ENCODE peak calls at places on chromosomes 1 and 21, in ten cellular contexts. One of them, this sample, is unnamed.

GRCh38 chr1:32828341-32828740 is 10.9 kb downstream of the S100PBP start:
- DNase-seq in activated CD8-positive, alpha-beta T cell treated with anti-CD3 and anti-CD28 coated beads for 36 hours: no peak
- DNase-seq in H9: no peak
- DNase-seq in AG09309: no peak
- DNase-seq in fibroblast of lung: peak
- DNase-seq in K562: no peak
- DNase-seq in AG04450: no peak
- DNase-seq in psoas muscle: no peak
- DNase-seq in PC-3: peak
- DNase-seq in CD4-positive, alpha-beta T cell: no peak
- DNase-seq in this sample: no peak

GRCh38 chr1:37286881-37287280 is 187.5 kb upstream of the ZC3H12A start:
- DNase-seq in AG09309: no peak
- DNase-seq in AG04450: no peak
- DNase-seq in activated CD8-positive, alpha-beta T cell treated with anti-CD3 and anti-CD28 coated beads for 36 hours: no peak
- DNase-seq in psoas muscle: no peak
- DNase-seq in H9: no peak
- DNase-seq in PC-3: no peak
- DNase-seq in K562: no peak
- DNase-seq in fibroblast of lung: no peak
- DNase-seq in CD4-positive, alpha-beta T cell: no peak
- DNase-seq in this sample: no peak

GRCh38 chr1:64304744-64305143 is 101.3 kb downstream of the UBE2U start:
- DNase-seq in K562: no peak
- DNase-seq in fibroblast of lung: peak
- DNase-seq in PC-3: no peak
- DNase-seq in activated CD8-positive, alpha-beta T cell treated with anti-CD3 and anti-CD28 coated beads for 36 hours: no peak
- DNase-seq in H9: no peak
- DNase-seq in CD4-positive, alpha-beta T cell: no peak
- DNase-seq in AG09309: no peak
- DNase-seq in AG04450: no peak
- DNase-seq in psoas muscle: no peak
- DNase-seq in this sample: no peak

GRCh38 chr1:61993331-61993961 is 201.2 kb upstream of the L1TD1 start:
- DNase-seq in PC-3: peak
- DNase-seq in AG04450: no peak
- DNase-seq in AG09309: no peak
- DNase-seq in activated CD8-positive, alpha-beta T cell treated with anti-CD3 and anti-CD28 coated beads for 36 hours: no peak
- DNase-seq in H9: no peak
- DNase-seq in K562: no peak
- DNase-seq in CD4-positive, alpha-beta T cell: no peak
- DNase-seq in fibroblast of lung: peak
- DNase-seq in psoas muscle: no peak
- DNase-seq in this sample: no peak

GRCh38 chr1:43359696-43360095 is 915 bp downstream of the CDC20 start:
- DNase-seq in H9: no peak
- DNase-seq in fibroblast of lung: no peak
- DNase-seq in AG09309: no peak
- DNase-seq in PC-3: no peak
- DNase-seq in psoas muscle: no peak
- DNase-seq in AG04450: no peak
- DNase-seq in K562: no peak
- DNase-seq in CD4-positive, alpha-beta T cell: no peak
- DNase-seq in activated CD8-positive, alpha-beta T cell treated with anti-CD3 and anti-CD28 coated beads for 36 hours: no peak
- DNase-seq in this sample: no peak

GRCh38 chr21:43295016-43295958 is 126.5 kb downstream of the CRYAA start:
- DNase-seq in H9: no peak
- DNase-seq in AG09309: no peak
- DNase-seq in CD4-positive, alpha-beta T cell: no peak
- DNase-seq in K562: no peak
- DNase-seq in activated CD8-positive, alpha-beta T cell treated with anti-CD3 and anti-CD28 coated beads for 36 hours: no peak
- DNase-seq in PC-3: no peak
- DNase-seq in psoas muscle: no peak
- DNase-seq in fibroblast of lung: no peak
- DNase-seq in AG04450: no peak
- DNase-seq in this sample: no peak

GRCh38 chr1:214558002-214558770 is 6.8 kb upstream of the PTPN14 start:
- DNase-seq in H9: no peak
- DNase-seq in PC-3: peak
- DNase-seq in fibroblast of lung: peak
- DNase-seq in CD4-positive, alpha-beta T cell: no peak
- DNase-seq in AG09309: no peak
- DNase-seq in AG04450: peak
- DNase-seq in psoas muscle: peak
- DNase-seq in K562: no peak
- DNase-seq in activated CD8-positive, alpha-beta T cell treated with anti-CD3 and anti-CD28 coated beads for 36 hours: no peak
- DNase-seq in this sample: no peak

GRCh38 chr1:7471836-7472235 is 299.3 kb upstream of the VAMP3 start:
- DNase-seq in K562: no peak
- DNase-seq in PC-3: no peak
- DNase-seq in AG04450: peak
- DNase-seq in H9: no peak
- DNase-seq in activated CD8-positive, alpha-beta T cell treated with anti-CD3 and anti-CD28 coated beads for 36 hours: no peak
- DNase-seq in AG09309: no peak
- DNase-seq in CD4-positive, alpha-beta T cell: no peak
- DNase-seq in psoas muscle: no peak
- DNase-seq in fibroblast of lung: peak
- DNase-seq in this sample: no peak

GRCh38 chr1:78333426-78334012 is 157.3 kb upstream of the PTGFR start:
- DNase-seq in AG09309: no peak
- DNase-seq in activated CD8-positive, alpha-beta T cell treated with anti-CD3 and anti-CD28 coated beads for 36 hours: peak
- DNase-seq in PC-3: peak
- DNase-seq in AG04450: peak
- DNase-seq in fibroblast of lung: peak
- DNase-seq in K562: peak
- DNase-seq in CD4-positive, alpha-beta T cell: no peak
- DNase-seq in psoas muscle: no peak
- DNase-seq in H9: peak
- DNase-seq in this sample: no peak

DNA sequence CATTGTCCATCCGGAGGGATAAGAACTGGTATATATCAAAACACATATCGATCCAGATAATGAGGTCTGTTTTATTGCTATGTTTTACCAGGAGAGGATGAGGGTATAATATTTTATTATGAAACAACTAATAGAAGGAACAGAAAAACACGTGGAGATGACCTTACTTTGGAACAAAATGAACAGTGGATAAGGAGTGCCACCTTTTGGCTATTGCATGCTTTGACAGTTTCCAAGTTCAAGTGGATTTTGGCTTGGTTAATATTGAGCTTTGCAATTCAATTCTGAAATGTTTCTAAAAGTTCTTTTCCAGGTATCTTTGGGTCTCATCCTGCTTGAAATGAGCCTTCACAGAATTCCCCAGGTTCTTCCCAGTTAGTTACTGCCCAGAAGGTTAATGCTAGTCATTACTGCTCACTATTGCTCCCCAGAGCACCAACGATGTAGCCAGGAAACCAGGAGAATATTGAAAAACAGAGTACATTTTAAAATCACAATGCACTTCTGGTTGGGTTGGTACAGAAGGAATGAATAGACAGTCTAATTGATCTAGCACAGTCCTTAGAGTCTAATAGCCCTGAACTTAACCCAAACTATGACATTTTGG is 45.5 kb downstream of the ZC3H11B start:
- DNase-seq in H9: no peak
- DNase-seq in K562: no peak
- DNase-seq in AG09309: no peak
- DNase-seq in psoas muscle: no peak
- DNase-seq in CD4-positive, alpha-beta T cell: no peak
- DNase-seq in AG04450: no peak
- DNase-seq in PC-3: peak
- DNase-seq in fibroblast of lung: peak
- DNase-seq in activated CD8-positive, alpha-beta T cell treated with anti-CD3 and anti-CD28 coated beads for 36 hours: no peak
- DNase-seq in this sample: no peak
- TF ChIP-seq CTCF in H9: peak
- TF ChIP-seq CTCF in K562: peak
- TF ChIP-seq CTCF in AG09309: peak
- TF ChIP-seq CTCF in psoas muscle: peak
- TF ChIP-seq CTCF in CD4-positive, alpha-beta T cell: no peak
- TF ChIP-seq CTCF in AG04450: peak
- TF ChIP-seq CTCF in PC-3: peak
- TF ChIP-seq CTCF in fibroblast of lung: peak
- TF ChIP-seq CTCF in activated CD8-positive, alpha-beta T cell treated with anti-CD3 and anti-CD28 coated beads for 36 hours: no peak
- TF ChIP-seq CTCF in this sample: peak

GRCh38 chr1:248696775-248697174 is 5.8 kb downstream of the OR14I1 start:
- DNase-seq in H9: no peak
- DNase-seq in activated CD8-positive, alpha-beta T cell treated with anti-CD3 and anti-CD28 coated beads for 36 hours: no peak
- DNase-seq in CD4-positive, alpha-beta T cell: no peak
- DNase-seq in psoas muscle: no peak
- DNase-seq in AG04450: no peak
- DNase-seq in AG09309: no peak
- DNase-seq in K562: no peak
- DNase-seq in fibroblast of lung: no peak
- DNase-seq in PC-3: no peak
- DNase-seq in this sample: no peak

GRCh38 chr1:248697907-248698306 is 4.7 kb downstream of the OR14I1 start:
- DNase-seq in activated CD8-positive, alpha-beta T cell treated with anti-CD3 and anti-CD28 coated beads for 36 hours: no peak
- DNase-seq in K562: no peak
- DNase-seq in AG04450: no peak
- DNase-seq in psoas muscle: no peak
- DNase-seq in AG09309: no peak
- DNase-seq in PC-3: peak
- DNase-seq in CD4-positive, alpha-beta T cell: no peak
- DNase-seq in fibroblast of lung: no peak
- DNase-seq in H9: no peak
- DNase-seq in this sample: no peak

GRCh38 chr1:248695451-248696132 is 7.0 kb downstream of the OR14I1 start:
- DNase-seq in activated CD8-positive, alpha-beta T cell treated with anti-CD3 and anti-CD28 coated beads for 36 hours: no peak
- DNase-seq in AG04450: no peak
- DNase-seq in CD4-positive, alpha-beta T cell: no peak
- DNase-seq in H9: no peak
- DNase-seq in AG09309: peak
- DNase-seq in K562: no peak
- DNase-seq in psoas muscle: no peak
- DNase-seq in PC-3: peak
- DNase-seq in fibroblast of lung: no peak
- DNase-seq in this sample: no peak

GRCh38 chr1:248699099-248699498 is 3.5 kb downstream of the OR14I1 start:
- DNase-seq in psoas muscle: no peak
- DNase-seq in fibroblast of lung: no peak
- DNase-seq in PC-3: no peak
- DNase-seq in K562: no peak
- DNase-seq in CD4-positive, alpha-beta T cell: no peak
- DNase-seq in H9: no peak
- DNase-seq in AG04450: no peak
- DNase-seq in AG09309: no peak
- DNase-seq in activated CD8-positive, alpha-beta T cell treated with anti-CD3 and anti-CD28 coated beads for 36 hours: no peak
- DNase-seq in this sample: no peak

GRCh38 chr1:248696261-248696660 is 6.3 kb downstream of the OR14I1 start:
- DNase-seq in activated CD8-positive, alpha-beta T cell treated with anti-CD3 and anti-CD28 coated beads for 36 hours: peak
- DNase-seq in CD4-positive, alpha-beta T cell: no peak
- DNase-seq in K562: no peak
- DNase-seq in psoas muscle: no peak
- DNase-seq in AG04450: no peak
- DNase-seq in PC-3: peak
- DNase-seq in fibroblast of lung: no peak
- DNase-seq in AG09309: no peak
- DNase-seq in H9: no peak
- DNase-seq in this sample: no peak
- TF ChIP-seq CTCF in activated CD8-positive, alpha-beta T cell treated with anti-CD3 and anti-CD28 coated beads for 36 hours: no peak
- TF ChIP-seq CTCF in CD4-positive, alpha-beta T cell: no peak
- TF ChIP-seq CTCF in K562: peak
- TF ChIP-seq CTCF in psoas muscle: no peak
- TF ChIP-seq CTCF in AG04450: no peak
- TF ChIP-seq CTCF in PC-3: peak
- TF ChIP-seq CTCF in fibroblast of lung: no peak
- TF ChIP-seq CTCF in AG09309: no peak
- TF ChIP-seq CTCF in H9: no peak
- TF ChIP-seq CTCF in this sample: no peak

GRCh38 chr1:86520789-86521521 is 25.9 kb upstream of the CLCA4 start:
- DNase-seq in AG09309: no peak
- DNase-seq in PC-3: no peak
- DNase-seq in psoas muscle: no peak
- DNase-seq in fibroblast of lung: no peak
- DNase-seq in H9: no peak
- DNase-seq in CD4-positive, alpha-beta T cell: no peak
- DNase-seq in activated CD8-positive, alpha-beta T cell treated with anti-CD3 and anti-CD28 coated beads for 36 hours: no peak
- DNase-seq in K562: no peak
- DNase-seq in AG04450: no peak
- DNase-seq in this sample: no peak

GRCh38 chr1:86517336-86517735 is 29.5 kb upstream of the CLCA4 start:
- DNase-seq in activated CD8-positive, alpha-beta T cell treated with anti-CD3 and anti-CD28 coated beads for 36 hours: no peak
- DNase-seq in fibroblast of lung: no peak
- DNase-seq in PC-3: peak
- DNase-seq in H9: no peak
- DNase-seq in AG04450: no peak
- DNase-seq in psoas muscle: no peak
- DNase-seq in K562: no peak
- DNase-seq in AG09309: no peak
- DNase-seq in CD4-positive, alpha-beta T cell: no peak
- DNase-seq in this sample: no peak

GRCh38 chr1:86521522-86521891 is 25.4 kb upstream of the CLCA4 start:
- DNase-seq in activated CD8-positive, alpha-beta T cell treated with anti-CD3 and anti-CD28 coated beads for 36 hours: no peak
- DNase-seq in K562: no peak
- DNase-seq in H9: no peak
- DNase-seq in PC-3: no peak
- DNase-seq in AG04450: no peak
- DNase-seq in CD4-positive, alpha-beta T cell: no peak
- DNase-seq in AG09309: no peak
- DNase-seq in fibroblast of lung: no peak
- DNase-seq in psoas muscle: no peak
- DNase-seq in this sample: no peak

GRCh38 chr1:86516366-86516765 is 30.5 kb upstream of the CLCA4 start:
- DNase-seq in CD4-positive, alpha-beta T cell: no peak
- DNase-seq in activated CD8-positive, alpha-beta T cell treated with anti-CD3 and anti-CD28 coated beads for 36 hours: no peak
- DNase-seq in K562: no peak
- DNase-seq in fibroblast of lung: no peak
- DNase-seq in psoas muscle: no peak
- DNase-seq in AG09309: no peak
- DNase-seq in PC-3: peak
- DNase-seq in AG04450: no peak
- DNase-seq in H9: no peak
- DNase-seq in this sample: no peak

DNA sequence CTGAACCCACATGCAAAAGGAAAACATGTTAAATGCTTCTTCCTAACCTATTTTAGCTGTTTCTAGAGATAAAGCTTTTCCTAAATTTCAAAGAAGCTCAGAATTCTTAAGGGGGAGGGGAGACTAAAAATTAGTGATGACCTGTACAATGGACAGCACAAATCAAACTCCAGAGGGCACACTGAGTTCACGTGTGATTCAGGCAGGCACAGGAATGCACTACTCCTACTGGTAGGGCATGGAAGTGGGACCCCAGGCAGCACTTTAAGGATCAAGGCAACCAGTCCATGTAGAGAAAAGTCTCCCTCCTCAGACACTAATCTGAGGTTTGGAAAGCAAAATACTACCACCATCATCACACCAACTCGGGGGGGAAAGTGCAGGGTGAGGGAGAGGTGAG is 31.3 kb upstream of the CLCA4 start:
- DNase-seq in K562: peak
- DNase-seq in fibroblast of lung: no peak
- DNase-seq in PC-3: peak
- DNase-seq in H9: peak
- DNase-seq in psoas muscle: no peak
- DNase-seq in activated CD8-positive, alpha-beta T cell treated with anti-CD3 and anti-CD28 coated beads for 36 hours: no peak
- DNase-seq in CD4-positive, alpha-beta T cell: no peak
- DNase-seq in AG09309: no peak
- DNase-seq in AG04450: no peak
- DNase-seq in this sample: no peak
- TF ChIP-seq CTCF in K562: peak
- TF ChIP-seq CTCF in fibroblast of lung: no peak
- TF ChIP-seq CTCF in PC-3: peak
- TF ChIP-seq CTCF in H9: peak
- TF ChIP-seq CTCF in psoas muscle: peak
- TF ChIP-seq CTCF in activated CD8-positive, alpha-beta T cell treated with anti-CD3 and anti-CD28 coated beads for 36 hours: no peak
- TF ChIP-seq CTCF in CD4-positive, alpha-beta T cell: no peak
- TF ChIP-seq CTCF in AG09309: peak
- TF ChIP-seq CTCF in AG04450: peak
- TF ChIP-seq CTCF in this sample: no peak

GRCh38 chr1:203475012-203475981 is at the start of gene PRELP:
- DNase-seq in K562: peak
- DNase-seq in psoas muscle: peak
- DNase-seq in fibroblast of lung: peak
- DNase-seq in H9: peak
- DNase-seq in AG04450: no peak
- DNase-seq in AG09309: peak
- DNase-seq in PC-3: peak
- DNase-seq in activated CD8-positive, alpha-beta T cell treated with anti-CD3 and anti-CD28 coated beads for 36 hours: no peak
- DNase-seq in CD4-positive, alpha-beta T cell: no peak
- DNase-seq in this sample: no peak
- TF ChIP-seq CTCF in K562: no peak
- TF ChIP-seq CTCF in psoas muscle: no peak
- TF ChIP-seq CTCF in fibroblast of lung: no peak
- TF ChIP-seq CTCF in H9: peak
- TF ChIP-seq CTCF in AG04450: peak
- TF ChIP-seq CTCF in AG09309: peak
- TF ChIP-seq CTCF in PC-3: no peak
- TF ChIP-seq CTCF in activated CD8-positive, alpha-beta T cell treated with anti-CD3 and anti-CD28 coated beads for 36 hours: no peak
- TF ChIP-seq CTCF in CD4-positive, alpha-beta T cell: no peak
- TF ChIP-seq CTCF in this sample: no peak

This sample was measured in mesothelial cell of epicardium.